ENCODE peak calls at places on chromosomes 1 and 21, in six cellular contexts. T is stimulated activated CD8-positive, alpha-beta memory T cell treated with anti-CD3 and anti-CD28 coated beads, Interleukin-2, amount 100 ng/mL, for 1 hour; M is fibroblast of lung; I is glutamatergic neuron; O is PC-9; X is cardiac septum. D is an unnamed sample.

GRCh38 chr1:159831696-159832225 is 5.1 kb downstream of the SLAMF8 start:
- DNase-seq in T (no peak), M (no peak), I (no peak), O (no peak), X (no peak), D (no peak)

GRCh38 chr1:206717237-206717989 is 32.7 kb downstream of the MAPKAPK2 start:
- DNase-seq in T (no peak), M (no peak), I (no peak), O (no peak), X (no peak), D (peak; percentile 24)

GRCh38 chr1:230715510-230715909 is 1.6 kb upstream of the AGT start:
- DNase-seq in T (no peak), M (no peak), I (no peak), O (no peak), X (no peak), D (no peak)

GRCh38 chr1:152162826-152163463 is 3.9 kb upstream of the RPTN start:
- DNase-seq in T (no peak), M (peak; percentile 94), I (no peak), O (peak; percentile 97), X (no peak), D (peak; percentile 85)

GRCh38 chr1:110880708-110881374 is 7.9 kb downstream of the CD53 start:
- DNase-seq in T (no peak), M (no peak), I (no peak), O (no peak), X (no peak), D (no peak)

GRCh38 chr1:228090613-228091081 is 8.1 kb downstream of the ARF1 start:
- DNase-seq in T (no peak), M (peak; percentile 17), I (no peak), O (no peak), X (no peak), D (peak; percentile 49)

GRCh38 chr1:28893403-28894102 is 20.8 kb upstream of the EPB41 start:
- DNase-seq in T (no peak), M (peak; percentile 14), I (peak; percentile 64), O (no peak), X (no peak), D (peak; percentile 77)

GRCh38 chr21:45417951-45418300 is 13.0 kb downstream of the COL18A1 start:
- DNase-seq in T (no peak), M (no peak), I (no peak), O (no peak), X (no peak), D (no peak)

GRCh38 chr21:35921471-35921870 is 138.9 kb downstream of the SETD4 start:
- DNase-seq in T (no peak), M (no peak), I (no peak), O (no peak), X (no peak), D (no peak)

GRCh38 chr1:111517464-111518225 is 14.2 kb upstream of the ADORA3 start:
- DNase-seq in T (no peak), M (no peak), I (no peak), O (no peak), X (no peak), D (no peak)

GRCh38 chr21:16020878-16021277 is 291.1 kb downstream of the USP25 start:
- DNase-seq in T (no peak), M (no peak), I (no peak), O (no peak), X (no peak), D (no peak)

D was measured in foreskin fibroblast.